ENCODE peak calls at places on chromosomes 3 and 15, in six cellular contexts. I is NCI-H510A treated with DMSO at 0.1 percent for 48 hours; Q is NCI-H69; X is stimulated activated naive B cell treated with anti-CD40 and anti-IgM and Interleukin-4, amounts not matched to agents 10 μg/mL and 1 μg/mL and 100 μg/mL, for 72 hours; H is NCI-H187; L is activated CD4-positive, alpha-beta T cell treated with anti-CD3 and anti-CD28 coated beads, Interleukin-2, amount 50 U/mL, for 1 hour. S is an unnamed sample.

GRCh38 chr15:99480223-99480810 is 85.5 kb upstream of the MEF2A start:
- DNase-seq in I (no peak), Q (no peak), X (no peak), H (no peak), L (no peak), S (no peak)

GRCh38 chr15:62912282-62912681 is 130.3 kb upstream of the TPM1 start:
- DNase-seq in I (no peak), Q (no peak), X (no peak), H (no peak), L (no peak), S (no peak)

GRCh38 chr15:101003076-101003475 is 83.9 kb downstream of the LRRK1 start:
- DNase-seq in I (no peak), Q (no peak), X (no peak), H (no peak), L (no peak), S (no peak)

GRCh38 chr15:59349715-59350420 is 22.8 kb downstream of the MYO1E start:
- DNase-seq in I (no peak), Q (peak; percentile 66), X (no peak), H (no peak), L (no peak), S (no peak)

GRCh38 chr3:32406481-32407408 is 15.1 kb downstream of the CMTM7 start:
- DNase-seq in I (peak; percentile 56), Q (peak; percentile 77), X (no peak), H (no peak), L (no peak), S (no peak)

GRCh38 chr3:117700573-117701360 is 991.2 kb downstream of the TUSC7 start:
- DNase-seq in I (no peak), Q (peak; percentile 21), X (no peak), H (no peak), L (no peak), S (no peak)

GRCh38 chr3:194275721-194276120 is 75.4 kb downstream of the CPN2 start:
- DNase-seq in I (no peak), Q (no peak), X (no peak), H (no peak), L (no peak), S (peak; percentile 56)

GRCh38 chr3:60743631-60744164 is 507.6 kb downstream of the FHIT start:
- DNase-seq in I (no peak), Q (peak; percentile 96), X (no peak), H (no peak), L (no peak), S (no peak)

GRCh38 chr3:158909870-158910269 is 108.0 kb downstream of the MFSD1 start:
- DNase-seq in I (no peak), Q (no peak), X (no peak), H (no peak), L (no peak), S (no peak)

GRCh38 chr3:132730891-132731580 is 8.8 kb upstream of the NPHP3 start:
- DNase-seq in I (peak; percentile 32), Q (peak; percentile 41), X (no peak), H (peak; percentile 7), L (no peak), S (no peak)

GRCh38 chr15:60932051-60932915 is 296.8 kb downstream of the RORA start:
- DNase-seq in I (no peak), Q (no peak), X (no peak), H (no peak), L (peak; percentile 54), S (no peak)

GRCh38 chr3:30282052-30282708 is 324.2 kb upstream of the TGFBR2 start:
- DNase-seq in I (no peak), Q (peak; percentile 43), X (no peak), H (no peak), L (no peak), S (no peak)

GRCh38 chr3:46866720-46867549 is 3.7 kb upstream of the MYL3 start:
- DNase-seq in I (peak; percentile 2), Q (peak; percentile 35), X (peak; percentile 51), H (no peak), L (peak; percentile 85), S (peak; percentile 95)

GRCh38 chr3:113628788-113629187 is 67.7 kb downstream of the USF3 start:
- DNase-seq in I (peak; percentile 4), Q (no peak), X (no peak), H (no peak), L (no peak), S (no peak)

GRCh38 chr3:185279582-185280138 is 25.8 kb upstream of the EHHADH start:
- DNase-seq in I (no peak), Q (peak; percentile 12), X (no peak), H (no peak), L (no peak), S (no peak)